ENCODE peak calls at places on chromosomes 11 and 22, in six cellular contexts. X, P, B, U, K and L are unnamed samples.

GRCh38 chr11:128412847-128413791 is 174.2 kb downstream of the ETS1 start:
- DNase-seq in P (no peak), B (no peak), X (no peak), K (no peak), U (peak; percentile 91), L (peak; percentile 19)

GRCh38 chr11:72760543-72761400 is 8.6 kb upstream of the ARAP1 start:
- DNase-seq in P (no peak), U (no peak), B (no peak), X (no peak), K (no peak), L (peak; percentile 83)

GRCh38 chr11:69105431-69106123 is 50.2 kb upstream of the SMIM38 start:
- DNase-seq in U (no peak), X (no peak), K (no peak), B (no peak), P (no peak), L (no peak)

GRCh38 chr11:9263840-9264380 is 1.2 kb downstream of the DENND5A start:
- DNase-seq in P (no peak), U (no peak), K (peak; percentile 43), B (no peak), X (peak; percentile 40), L (no peak)

GRCh38 chr11:11569936-11570491 is 51.8 kb downstream of the GALNT18 start:
- DNase-seq in K (no peak), B (no peak), U (peak; percentile 13), P (no peak), X (peak; percentile 62), L (no peak)

GRCh38 chr11:122140535-122140934 is 24.5 kb upstream of the BLID start:
- DNase-seq in P (no peak), K (no peak), U (peak; percentile 93), X (peak; percentile 85), B (no peak), L (peak; percentile 93)

GRCh38 chr11:73308003-73308962 is at the start of gene ARHGEF17:
- DNase-seq in U (peak; percentile 69), X (no peak), P (peak; percentile 34), B (peak; percentile 96), K (peak; percentile 78), L (peak; percentile 66)

GRCh38 chr11:9840460-9841004 is 176.7 kb downstream of the SWAP70 start:
- DNase-seq in U (peak; percentile 68), K (no peak), P (no peak), X (peak; percentile 27), B (no peak), L (no peak)

GRCh38 chr11:15289718-15290117 is 175.0 kb downstream of the INSC start:
- DNase-seq in X (no peak), U (no peak), B (no peak), K (no peak), P (no peak), L (no peak)

GRCh38 chr22:20112623-20113511 is 3.0 kb upstream of the RANBP1 start:
- DNase-seq in X (no peak), K (no peak), P (no peak), B (no peak), U (no peak), L (no peak)

GRCh38 chr11:15199693-15200092 is 85.0 kb downstream of the INSC start:
- DNase-seq in K (no peak), U (peak; percentile 53), B (peak; percentile 19), P (no peak), X (peak; percentile 67), L (peak; percentile 54)

GRCh38 chr22:19477321-19478085 is 1.5 kb downstream of the UFD1 start:
- DNase-seq in U (peak; percentile 16), B (no peak), P (no peak), K (peak; percentile 7), X (no peak), L (no peak)

GRCh38 chr11:70644343-70645060 is 246.2 kb downstream of the CTTN start:
- DNase-seq in X (no peak), K (no peak), U (no peak), P (no peak), B (no peak), L (no peak)

GRCh38 chr11:70646272-70647049 is 248.1 kb downstream of the CTTN start:
- DNase-seq in B (no peak), P (no peak), K (no peak), U (no peak), X (no peak), L (no peak)

GRCh38 chr11:70645537-70645936 is 247.2 kb downstream of the CTTN start:
- DNase-seq in U (no peak), B (no peak), X (no peak), K (no peak), P (no peak), L (no peak)

GRCh38 chr11:70650075-70650909 is 252.0 kb downstream of the CTTN start:
- DNase-seq in X (peak; percentile 57), U (peak; percentile 90), K (peak; percentile 48), B (peak; percentile 96), P (peak; percentile 22), L (peak; percentile 56)

DNA sequence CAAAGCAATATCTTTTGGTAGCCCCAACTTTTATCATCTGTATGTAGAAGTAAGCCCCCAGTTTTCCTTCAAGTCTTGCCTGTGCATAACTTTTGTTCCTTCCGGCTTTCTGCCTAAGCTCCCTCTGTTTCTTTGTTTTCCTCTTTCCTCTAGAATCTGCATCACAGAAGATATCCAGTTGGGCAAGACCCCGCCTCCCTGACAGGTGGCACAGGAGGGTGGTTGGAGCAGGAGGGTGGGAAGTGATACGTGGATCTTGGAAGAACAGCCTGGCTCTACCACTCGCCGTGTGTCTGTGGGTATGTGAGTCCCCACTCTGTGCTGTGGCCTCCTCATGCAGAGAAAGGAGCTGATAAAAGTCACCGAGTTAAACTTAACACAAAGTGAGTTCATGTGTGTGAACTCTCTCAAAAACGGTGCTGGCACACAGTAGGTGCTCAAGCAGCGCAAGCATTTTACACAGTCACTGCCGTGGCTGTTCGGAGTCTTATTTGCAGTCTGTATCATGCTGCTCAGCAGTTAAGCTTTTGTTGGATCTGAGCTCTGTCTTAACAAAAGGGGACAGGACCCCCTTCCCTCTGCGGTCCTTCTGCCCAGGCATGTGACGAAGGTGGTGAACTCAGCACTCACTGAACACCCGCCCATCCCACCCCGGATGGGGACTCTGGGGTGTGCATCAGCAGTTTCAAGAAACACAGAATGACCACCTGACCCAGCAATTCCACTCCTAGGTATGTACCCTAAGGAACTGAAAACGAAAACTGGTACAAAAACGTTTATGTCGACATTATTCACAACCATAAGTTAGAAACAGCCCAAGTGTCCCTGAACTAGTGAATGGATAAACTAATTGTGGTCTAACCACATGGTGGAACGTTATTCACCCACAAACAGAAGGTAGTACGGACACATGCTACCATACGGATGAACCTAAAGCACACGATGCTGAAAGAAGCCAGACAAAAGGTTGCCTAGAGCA is 249.1 kb downstream of the CTTN start:
- DNase-seq in X (no peak), P (no peak), U (no peak), K (no peak), B (no peak), L (no peak)
- H3K9ac ChIP-seq in X (no peak overlapping the region), P (no peak overlapping the region), U (no peak overlapping the region), K (no peak overlapping the region), B (no peak overlapping the region), L (no peak overlapping the region)

DNA sequence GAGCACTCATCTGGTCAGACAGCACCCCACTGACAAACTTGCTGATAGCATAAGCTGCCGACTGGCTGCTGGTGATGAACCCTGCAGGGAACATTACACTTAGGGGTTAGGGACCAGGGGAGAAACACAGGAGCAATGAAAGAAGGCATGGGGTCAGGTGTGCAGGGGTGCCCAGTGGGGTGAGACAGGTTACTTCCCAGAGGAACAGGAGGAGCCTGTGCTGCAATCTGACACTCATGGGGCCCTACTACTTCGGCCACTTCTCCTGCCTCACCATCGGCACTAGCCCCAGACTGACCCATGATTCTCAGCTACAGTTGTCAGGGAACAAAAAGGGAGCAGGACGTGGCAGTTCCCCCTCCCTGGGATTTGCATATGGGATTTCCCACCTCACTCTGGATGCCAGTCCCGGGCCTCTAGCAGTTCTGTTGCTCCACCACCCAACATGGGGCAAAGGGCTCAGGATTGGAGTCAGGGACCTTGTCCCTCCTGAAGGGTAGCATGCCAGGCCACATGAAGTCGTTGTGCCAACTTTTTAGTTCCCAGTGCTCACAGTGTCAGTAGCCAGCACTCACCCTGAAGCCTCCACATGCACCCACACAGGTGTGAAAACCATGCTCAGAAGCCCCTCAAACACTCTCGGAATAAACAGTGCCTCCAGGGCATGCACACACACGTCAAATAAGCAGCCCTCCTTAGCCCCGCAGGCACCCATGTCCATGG is 2.2 kb downstream of the SLC37A4 start:
- DNase-seq in K (no peak), X (no peak), P (no peak), U (no peak), B (peak; percentile 66), L (no peak)
- TF ChIP-seq CTCF in K (no peak), X (no peak), P (no peak), U (no peak), B (no peak), L (no peak)

DNA sequence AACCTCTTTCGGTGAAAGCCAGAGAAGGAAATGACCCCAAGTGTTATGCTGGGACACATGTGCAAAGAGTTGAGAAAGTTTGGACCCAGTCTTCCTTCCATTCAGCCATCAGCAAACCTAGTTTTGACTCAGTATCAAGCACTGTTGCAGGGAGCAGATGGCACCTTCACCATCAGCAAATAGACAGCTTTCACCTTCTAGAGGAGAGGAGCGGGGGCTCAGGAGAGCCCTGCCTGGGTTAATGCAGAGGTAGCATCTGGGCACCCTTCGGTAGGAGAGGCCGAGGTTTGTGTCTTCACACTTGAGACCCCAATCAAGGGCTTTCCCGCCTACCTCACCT is 16.2 kb upstream of the MFRP start:
- DNase-seq in P (no peak), B (peak; percentile 45), X (no peak), U (no peak), K (no peak), L (no peak)
- H3K4me3 ChIP-seq in P (no peak overlapping the region), B (peak overlapping the region; percentile 75), X (no peak overlapping the region), U (no peak overlapping the region), K (no peak overlapping the region), L (no peak overlapping the region)

GRCh38 chr22:45263790-45264269 is 20.9 kb upstream of the UPK3A start:
- DNase-seq in X (peak; percentile 91), U (no peak), P (peak; percentile 46), K (peak; percentile 75), B (peak; percentile 91), L (peak; percentile 62)
- H3K9ac ChIP-seq in X (no peak overlapping the region), U (no peak overlapping the region), P (peak overlapping the region; percentile 37), K (peak overlapping the region; percentile 42), B (no peak overlapping the region), L (no peak overlapping the region)

DNA sequence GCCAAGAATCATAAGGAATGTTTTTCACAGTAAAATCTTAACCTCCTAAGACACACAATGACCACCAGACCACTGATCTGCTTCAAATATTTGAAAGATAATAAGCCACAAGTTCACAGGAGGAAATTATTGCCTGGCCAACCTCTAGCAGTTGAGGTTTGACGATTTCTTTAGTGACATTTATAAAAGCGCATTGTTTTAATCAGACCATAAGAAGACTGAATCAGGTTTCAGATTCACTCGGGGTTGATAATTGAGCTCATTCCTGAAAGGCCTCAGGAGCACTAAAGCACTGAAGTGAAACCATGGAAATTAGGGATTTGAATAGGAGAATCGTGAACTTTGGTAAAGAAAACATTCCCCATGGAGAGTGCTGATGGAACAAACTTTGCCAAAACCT is 56.4 kb upstream of the EIF3M start:
- DNase-seq in K (no peak), X (no peak), P (no peak), U (no peak), B (no peak), L (peak; percentile 17)
- TF ChIP-seq CTCF in K (no peak), X (no peak), P (no peak), U (no peak), B (no peak), L (no peak)